ENCODE peak calls at places on chromosome 1, in ten cellular contexts. One of them, this sample, is unnamed.

GRCh38 chr1:8026976-8027747 is 1.1 kb upstream of the ERRFI1 start:
- DNase-seq in GM20000: no peak
- DNase-seq in heart right ventricle: no peak
- DNase-seq in fibroblast of the conjunctiva: no peak
- DNase-seq in HT1080: peak; percentile 47
- DNase-seq in HEK293T: no peak
- DNase-seq in stimulated activated CD4-positive, alpha-beta T cell treated with anti-CD3 and anti-CD28 coated beads, TNF-alpha, amount 100 ng/mL, for 1 hour: no peak
- DNase-seq in stimulated activated CD8-positive, alpha-beta memory T cell treated with anti-CD3 and anti-CD28 coated beads, Interleukin-15, amount 100 ng/mL, for 1 hour: no peak
- DNase-seq in SW480: no peak
- DNase-seq in head of caudate nucleus: no peak
- DNase-seq in this sample: peak; percentile 61

GRCh38 chr1:212557739-212558664 is 50.6 kb upstream of the ATF3 start:
- DNase-seq in GM20000: no peak
- DNase-seq in heart right ventricle: peak; percentile 61
- DNase-seq in fibroblast of the conjunctiva: no peak
- DNase-seq in HT1080: no peak
- DNase-seq in HEK293T: peak; percentile 40
- DNase-seq in stimulated activated CD4-positive, alpha-beta T cell treated with anti-CD3 and anti-CD28 coated beads, TNF-alpha, amount 100 ng/mL, for 1 hour: no peak
- DNase-seq in stimulated activated CD8-positive, alpha-beta memory T cell treated with anti-CD3 and anti-CD28 coated beads, Interleukin-15, amount 100 ng/mL, for 1 hour: no peak
- DNase-seq in SW480: peak; percentile 62
- DNase-seq in head of caudate nucleus: peak; percentile 70
- DNase-seq in this sample: peak; percentile 77

GRCh38 chr1:199522936-199523335 is 504.6 kb upstream of the NR5A2 start:
- DNase-seq in GM20000: no peak
- DNase-seq in heart right ventricle: no peak
- DNase-seq in fibroblast of the conjunctiva: no peak
- DNase-seq in HT1080: no peak
- DNase-seq in HEK293T: no peak
- DNase-seq in stimulated activated CD4-positive, alpha-beta T cell treated with anti-CD3 and anti-CD28 coated beads, TNF-alpha, amount 100 ng/mL, for 1 hour: no peak
- DNase-seq in stimulated activated CD8-positive, alpha-beta memory T cell treated with anti-CD3 and anti-CD28 coated beads, Interleukin-15, amount 100 ng/mL, for 1 hour: no peak
- DNase-seq in SW480: no peak
- DNase-seq in head of caudate nucleus: no peak
- DNase-seq in this sample: no peak

GRCh38 chr1:81186271-81186670 is 614.5 kb upstream of the ADGRL2 start:
- DNase-seq in GM20000: no peak
- DNase-seq in heart right ventricle: no peak
- DNase-seq in fibroblast of the conjunctiva: no peak
- DNase-seq in HT1080: no peak
- DNase-seq in HEK293T: no peak
- DNase-seq in stimulated activated CD4-positive, alpha-beta T cell treated with anti-CD3 and anti-CD28 coated beads, TNF-alpha, amount 100 ng/mL, for 1 hour: no peak
- DNase-seq in stimulated activated CD8-positive, alpha-beta memory T cell treated with anti-CD3 and anti-CD28 coated beads, Interleukin-15, amount 100 ng/mL, for 1 hour: no peak
- DNase-seq in SW480: no peak
- DNase-seq in head of caudate nucleus: no peak
- DNase-seq in this sample: no peak

GRCh38 chr1:107454786-107455185 is 313.9 kb downstream of the NTNG1 start:
- DNase-seq in GM20000: no peak
- DNase-seq in heart right ventricle: no peak
- DNase-seq in fibroblast of the conjunctiva: no peak
- DNase-seq in HT1080: peak; percentile 23
- DNase-seq in HEK293T: no peak
- DNase-seq in stimulated activated CD4-positive, alpha-beta T cell treated with anti-CD3 and anti-CD28 coated beads, TNF-alpha, amount 100 ng/mL, for 1 hour: no peak
- DNase-seq in stimulated activated CD8-positive, alpha-beta memory T cell treated with anti-CD3 and anti-CD28 coated beads, Interleukin-15, amount 100 ng/mL, for 1 hour: no peak
- DNase-seq in SW480: no peak
- DNase-seq in head of caudate nucleus: no peak
- DNase-seq in this sample: no peak

GRCh38 chr1:58255192-58255591 is 291.3 kb downstream of the OMA1 start:
- DNase-seq in GM20000: no peak
- DNase-seq in heart right ventricle: no peak
- DNase-seq in fibroblast of the conjunctiva: no peak
- DNase-seq in HT1080: no peak
- DNase-seq in HEK293T: no peak
- DNase-seq in stimulated activated CD4-positive, alpha-beta T cell treated with anti-CD3 and anti-CD28 coated beads, TNF-alpha, amount 100 ng/mL, for 1 hour: no peak
- DNase-seq in stimulated activated CD8-positive, alpha-beta memory T cell treated with anti-CD3 and anti-CD28 coated beads, Interleukin-15, amount 100 ng/mL, for 1 hour: no peak
- DNase-seq in SW480: no peak
- DNase-seq in head of caudate nucleus: no peak
- DNase-seq in this sample: no peak

GRCh38 chr1:232111616-232112015 is 485.0 kb downstream of the DISC1 start:
- DNase-seq in GM20000: no peak
- DNase-seq in heart right ventricle: no peak
- DNase-seq in fibroblast of the conjunctiva: no peak
- DNase-seq in HT1080: no peak
- DNase-seq in HEK293T: no peak
- DNase-seq in stimulated activated CD4-positive, alpha-beta T cell treated with anti-CD3 and anti-CD28 coated beads, TNF-alpha, amount 100 ng/mL, for 1 hour: no peak
- DNase-seq in stimulated activated CD8-positive, alpha-beta memory T cell treated with anti-CD3 and anti-CD28 coated beads, Interleukin-15, amount 100 ng/mL, for 1 hour: no peak
- DNase-seq in SW480: no peak
- DNase-seq in head of caudate nucleus: no peak
- DNase-seq in this sample: no peak

GRCh38 chr1:116328671-116329070 is 44.4 kb upstream of the ATP1A1 start:
- DNase-seq in GM20000: no peak
- DNase-seq in heart right ventricle: no peak
- DNase-seq in fibroblast of the conjunctiva: no peak
- DNase-seq in HT1080: no peak
- DNase-seq in HEK293T: no peak
- DNase-seq in stimulated activated CD4-positive, alpha-beta T cell treated with anti-CD3 and anti-CD28 coated beads, TNF-alpha, amount 100 ng/mL, for 1 hour: no peak
- DNase-seq in stimulated activated CD8-positive, alpha-beta memory T cell treated with anti-CD3 and anti-CD28 coated beads, Interleukin-15, amount 100 ng/mL, for 1 hour: no peak
- DNase-seq in SW480: no peak
- DNase-seq in head of caudate nucleus: no peak
- DNase-seq in this sample: no peak

GRCh38 chr1:150022357-150022756 is 11.8 kb upstream of the OTUD7B start:
- DNase-seq in GM20000: no peak
- DNase-seq in heart right ventricle: no peak
- DNase-seq in fibroblast of the conjunctiva: no peak
- DNase-seq in HT1080: no peak
- DNase-seq in HEK293T: no peak
- DNase-seq in stimulated activated CD4-positive, alpha-beta T cell treated with anti-CD3 and anti-CD28 coated beads, TNF-alpha, amount 100 ng/mL, for 1 hour: no peak
- DNase-seq in stimulated activated CD8-positive, alpha-beta memory T cell treated with anti-CD3 and anti-CD28 coated beads, Interleukin-15, amount 100 ng/mL, for 1 hour: no peak
- DNase-seq in SW480: peak; percentile 71
- DNase-seq in head of caudate nucleus: no peak
- DNase-seq in this sample: no peak

GRCh38 chr1:9437931-9438330 is 101.3 kb upstream of the SLC25A33 start:
- DNase-seq in GM20000: no peak
- DNase-seq in heart right ventricle: peak; percentile 42
- DNase-seq in fibroblast of the conjunctiva: no peak
- DNase-seq in HT1080: no peak
- DNase-seq in HEK293T: no peak
- DNase-seq in stimulated activated CD4-positive, alpha-beta T cell treated with anti-CD3 and anti-CD28 coated beads, TNF-alpha, amount 100 ng/mL, for 1 hour: no peak
- DNase-seq in stimulated activated CD8-positive, alpha-beta memory T cell treated with anti-CD3 and anti-CD28 coated beads, Interleukin-15, amount 100 ng/mL, for 1 hour: no peak
- DNase-seq in SW480: no peak
- DNase-seq in head of caudate nucleus: peak; percentile 72
- DNase-seq in this sample: peak; percentile 64